ENCODE peak calls at places on chromosome 11, in eight cellular contexts. One of them, this sample, is unnamed.

GRCh38 chr11:73645972-73646631 is at the start of gene PLEKHB1:
- DNase-seq in substantia nigra: no peak
- DNase-seq in T follicular helper cell: no peak
- DNase-seq in NCI-H748 treated with DMSO at 0.1 percent for 48 hours: no peak
- DNase-seq in suprapubic skin: no peak
- DNase-seq in activated T-cell treated with anti-CD3 and anti-CD28 coated beads for 48 hours: no peak
- DNase-seq in A549: no peak
- DNase-seq in RCC 7860: no peak
- DNase-seq in this sample: no peak

GRCh38 chr11:46309669-46310288 is 32.3 kb downstream of the CREB3L1 start:
- DNase-seq in activated T-cell treated with anti-CD3 and anti-CD28 coated beads for 48 hours: no peak
- DNase-seq in A549: no peak
- DNase-seq in NCI-H748 treated with DMSO at 0.1 percent for 48 hours: no peak
- DNase-seq in T follicular helper cell: no peak
- DNase-seq in suprapubic skin: no peak
- DNase-seq in substantia nigra: no peak
- DNase-seq in RCC 7860: peak
- DNase-seq in this sample: no peak

GRCh38 chr11:107301886-107302285 is 155.7 kb downstream of the CWF19L2 start:
- DNase-seq in suprapubic skin: no peak
- DNase-seq in NCI-H748 treated with DMSO at 0.1 percent for 48 hours: no peak
- DNase-seq in A549: no peak
- DNase-seq in T follicular helper cell: no peak
- DNase-seq in substantia nigra: no peak
- DNase-seq in activated T-cell treated with anti-CD3 and anti-CD28 coated beads for 48 hours: no peak
- DNase-seq in RCC 7860: no peak
- DNase-seq in this sample: no peak

GRCh38 chr11:77474509-77475070 is 696 bp upstream of the PAK1 start:
- DNase-seq in NCI-H748 treated with DMSO at 0.1 percent for 48 hours: no peak
- DNase-seq in RCC 7860: no peak
- DNase-seq in activated T-cell treated with anti-CD3 and anti-CD28 coated beads for 48 hours: no peak
- DNase-seq in T follicular helper cell: no peak
- DNase-seq in suprapubic skin: no peak
- DNase-seq in substantia nigra: no peak
- DNase-seq in A549: no peak
- DNase-seq in this sample: no peak

GRCh38 chr11:89381094-89381493 is 110.1 kb downstream of the NOX4 start:
- DNase-seq in activated T-cell treated with anti-CD3 and anti-CD28 coated beads for 48 hours: no peak
- DNase-seq in NCI-H748 treated with DMSO at 0.1 percent for 48 hours: no peak
- DNase-seq in suprapubic skin: peak
- DNase-seq in RCC 7860: peak
- DNase-seq in A549: peak
- DNase-seq in substantia nigra: no peak
- DNase-seq in T follicular helper cell: no peak
- DNase-seq in this sample: no peak

GRCh38 chr11:69231466-69232018 is 62.4 kb upstream of the MYEOV start:
- DNase-seq in T follicular helper cell: no peak
- DNase-seq in substantia nigra: no peak
- DNase-seq in A549: no peak
- DNase-seq in NCI-H748 treated with DMSO at 0.1 percent for 48 hours: no peak
- DNase-seq in suprapubic skin: peak
- DNase-seq in RCC 7860: no peak
- DNase-seq in activated T-cell treated with anti-CD3 and anti-CD28 coated beads for 48 hours: no peak
- DNase-seq in this sample: no peak

GRCh38 chr11:114353448-114353847 is 46.9 kb downstream of the C11orf71 start:
- DNase-seq in substantia nigra: no peak
- DNase-seq in suprapubic skin: no peak
- DNase-seq in A549: no peak
- DNase-seq in T follicular helper cell: no peak
- DNase-seq in activated T-cell treated with anti-CD3 and anti-CD28 coated beads for 48 hours: no peak
- DNase-seq in RCC 7860: peak
- DNase-seq in NCI-H748 treated with DMSO at 0.1 percent for 48 hours: no peak
- DNase-seq in this sample: no peak

GRCh38 chr11:62602141-62603071 is 741 bp upstream of the MTA2 start:
- DNase-seq in substantia nigra: peak
- DNase-seq in RCC 7860: no peak
- DNase-seq in activated T-cell treated with anti-CD3 and anti-CD28 coated beads for 48 hours: no peak
- DNase-seq in A549: peak
- DNase-seq in T follicular helper cell: no peak
- DNase-seq in suprapubic skin: peak
- DNase-seq in NCI-H748 treated with DMSO at 0.1 percent for 48 hours: peak
- DNase-seq in this sample: peak

GRCh38 chr11:36449566-36450390 is 60.3 kb downstream of the TRAF6 start:
- DNase-seq in activated T-cell treated with anti-CD3 and anti-CD28 coated beads for 48 hours: no peak
- DNase-seq in NCI-H748 treated with DMSO at 0.1 percent for 48 hours: no peak
- DNase-seq in substantia nigra: no peak
- DNase-seq in T follicular helper cell: no peak
- DNase-seq in suprapubic skin: no peak
- DNase-seq in A549: no peak
- DNase-seq in RCC 7860: no peak
- DNase-seq in this sample: no peak

GRCh38 chr11:104286129-104286528 is 122.2 kb upstream of the PDGFD start:
- DNase-seq in activated T-cell treated with anti-CD3 and anti-CD28 coated beads for 48 hours: no peak
- DNase-seq in substantia nigra: no peak
- DNase-seq in NCI-H748 treated with DMSO at 0.1 percent for 48 hours: no peak
- DNase-seq in A549: no peak
- DNase-seq in suprapubic skin: no peak
- DNase-seq in T follicular helper cell: no peak
- DNase-seq in RCC 7860: no peak
- DNase-seq in this sample: no peak

GRCh38 chr11:115784796-115785521 is 280.7 kb upstream of the CADM1 start:
- DNase-seq in NCI-H748 treated with DMSO at 0.1 percent for 48 hours: no peak
- DNase-seq in substantia nigra: no peak
- DNase-seq in T follicular helper cell: no peak
- DNase-seq in activated T-cell treated with anti-CD3 and anti-CD28 coated beads for 48 hours: no peak
- DNase-seq in suprapubic skin: no peak
- DNase-seq in A549: no peak
- DNase-seq in RCC 7860: no peak
- DNase-seq in this sample: peak

GRCh38 chr11:35621620-35622019 is 3.4 kb downstream of the FJX1 start:
- DNase-seq in suprapubic skin: no peak
- DNase-seq in activated T-cell treated with anti-CD3 and anti-CD28 coated beads for 48 hours: no peak
- DNase-seq in T follicular helper cell: no peak
- DNase-seq in NCI-H748 treated with DMSO at 0.1 percent for 48 hours: no peak
- DNase-seq in substantia nigra: no peak
- DNase-seq in A549: no peak
- DNase-seq in RCC 7860: no peak
- DNase-seq in this sample: no peak

GRCh38 chr11:108872781-108873291 is 208.0 kb downstream of the DDX10 start:
- DNase-seq in NCI-H748 treated with DMSO at 0.1 percent for 48 hours: no peak
- DNase-seq in A549: no peak
- DNase-seq in T follicular helper cell: no peak
- DNase-seq in suprapubic skin: no peak
- DNase-seq in substantia nigra: no peak
- DNase-seq in RCC 7860: no peak
- DNase-seq in activated T-cell treated with anti-CD3 and anti-CD28 coated beads for 48 hours: no peak
- DNase-seq in this sample: no peak

This sample was measured in spleen.